ENCODE peak calls at places on chromosomes 4 and X, in eight cellular contexts. L is AG09309; M is foreskin keratinocyte; C is ACHN; E is body of pancreas; K is stimulated activated CD8-positive, alpha-beta memory T cell treated with anti-CD3 and anti-CD28 coated beads, Interleukin-2, amount 100 ng/mL, for 48 hours; D is NCI-H1105 treated with DMSO at 0.1 percent for 48 hours; Y is skeletal muscle cell. N is an unnamed sample.

GRCh38 chr4:7291372-7292135 is 99.2 kb downstream of the SORCS2 start:
- DNase-seq in L (no peak), M (peak; percentile 30), C (no peak), E (no peak), K (no peak), D (no peak), Y (no peak), N (no peak)

GRCh38 chr4:184848510-184848909 is 22.7 kb upstream of the ACSL1 start:
- DNase-seq in L (no peak), M (no peak), C (no peak), E (no peak), K (no peak), D (no peak), Y (no peak), N (no peak)

GRCh38 chr4:40865696-40866095 is 115.9 kb downstream of the NSUN7 start:
- DNase-seq in L (no peak), M (no peak), C (no peak), E (no peak), K (no peak), D (no peak), Y (no peak), N (no peak)

GRCh38 chrX:108131471-108131870 is 39.9 kb downstream of the ATG4A start:
- DNase-seq in L (no peak), M (peak; percentile 55), C (no peak), E (no peak), K (no peak), D (no peak), Y (no peak), N (no peak)

GRCh38 chr4:130675262-130675661 is 1579.3 kb downstream of the C4orf33 start:
- DNase-seq in L (no peak), M (no peak), C (no peak), E (no peak), K (no peak), D (no peak), Y (no peak), N (peak; percentile 53)

GRCh38 chr4:185865901-185866328 is 53.9 kb upstream of the SORBS2 start:
- DNase-seq in L (no peak), M (peak; percentile 57), C (no peak), E (peak; percentile 69), K (no peak), D (no peak), Y (no peak), N (peak; percentile 40)

GRCh38 chr4:185421366-185422124 is 4.2 kb downstream of the UFSP2 start:
- DNase-seq in L (peak; percentile 39), M (no peak), C (no peak), E (no peak), K (no peak), D (no peak), Y (peak; percentile 58), N (no peak)

GRCh38 chrX:16892504-16893362 is 22.6 kb upstream of the RBBP7 start:
- DNase-seq in L (peak; percentile 53), M (peak; percentile 47), C (peak; percentile 77), E (peak; percentile 78), K (no peak), D (peak; percentile 51), Y (no peak), N (peak; percentile 30)

GRCh38 chr4:126361287-126361686 is 1046.5 kb downstream of the FAT4 start:
- DNase-seq in L (no peak), M (no peak), C (no peak), E (no peak), K (no peak), D (no peak), Y (no peak), N (no peak)

GRCh38 chrX:11099465-11099864 is 11.7 kb upstream of the HCCS start:
- DNase-seq in L (no peak), M (no peak), C (no peak), E (no peak), K (no peak), D (no peak), Y (no peak), N (no peak)

GRCh38 chr4:142091085-142091513 is 454.7 kb downstream of the IL15 start:
- DNase-seq in L (peak; percentile 99), M (peak; percentile 66), C (peak; percentile 71), E (no peak), K (no peak), D (no peak), Y (peak; percentile 97), N (no peak)

GRCh38 chr4:39354178-39354503 is 12.0 kb downstream of the RFC1 start:
- DNase-seq in L (no peak), M (no peak), C (no peak), E (no peak), K (no peak), D (no peak), Y (no peak), N (no peak)

GRCh38 chr4:66169341-66169740 is 499.1 kb upstream of the EPHA5 start:
- DNase-seq in L (no peak), M (peak; percentile 11), C (peak; percentile 16), E (no peak), K (no peak), D (no peak), Y (no peak), N (no peak)

GRCh38 chrX:153864561-153865320 is 21.2 kb downstream of the L1CAM start:
- DNase-seq in L (no peak), M (no peak), C (no peak), E (no peak), K (no peak), D (no peak), Y (no peak), N (no peak)

GRCh38 chr4:54540931-54541330 is 116.8 kb upstream of the KIT start:
- DNase-seq in L (no peak), M (no peak), C (no peak), E (no peak), K (no peak), D (no peak), Y (no peak), N (no peak)

GRCh38 chrX:15744181-15744867 is 6.3 kb downstream of the CA5B start:
- DNase-seq in L (no peak), M (no peak), C (no peak), E (peak; percentile 75), K (no peak), D (no peak), Y (no peak), N (no peak)

GRCh38 chr4:159141193-159141592 is 38.3 kb downstream of the RAPGEF2 start:
- DNase-seq in L (no peak), M (no peak), C (no peak), E (no peak), K (no peak), D (no peak), Y (peak; percentile 9), N (no peak)

GRCh38 chrX:153420851-153421599 is 9.8 kb downstream of the ZFP92 start:
- DNase-seq in L (no peak), M (no peak), C (no peak), E (no peak), K (no peak), D (no peak), Y (no peak), N (no peak)

GRCh38 chr4:48588230-48588943 is 98.3 kb downstream of the ZAR1 start:
- DNase-seq in L (no peak), M (no peak), C (no peak), E (no peak), K (no peak), D (no peak), Y (no peak), N (no peak)

GRCh38 chr4:83362492-83363329 is 28.1 kb upstream of the HPSE start:
- DNase-seq in L (peak; percentile 17), M (no peak), C (peak; percentile 36), E (no peak), K (no peak), D (no peak), Y (no peak), N (peak; percentile 63)

GRCh38 chrX:2488621-2489285 is 12.0 kb downstream of the DHRSX start:
- DNase-seq in L (no peak), M (no peak), C (no peak), E (no peak), K (no peak), D (no peak), Y (no peak), N (no peak)

GRCh38 chr4:1631136-1631535 is 53.0 kb downstream of the FAM53A start:
- DNase-seq in L (no peak), M (no peak), C (no peak), E (no peak), K (no peak), D (no peak), Y (no peak), N (no peak)

GRCh38 chr4:37549003-37549402 is 137.2 kb downstream of the RELL1 start:
- DNase-seq in L (peak; percentile 34), M (peak; percentile 85), C (peak; percentile 94), E (no peak), K (no peak), D (peak; percentile 11), Y (peak; percentile 75), N (no peak)

GRCh38 chr4:76784237-76784636 is 113.7 kb downstream of the SOWAHB start:
- DNase-seq in L (no peak), M (no peak), C (peak; percentile 18), E (no peak), K (no peak), D (no peak), Y (no peak), N (no peak)

GRCh38 chr4:142203505-142203904 is 567.1 kb downstream of the IL15 start:
- DNase-seq in L (no peak), M (no peak), C (no peak), E (no peak), K (no peak), D (no peak), Y (no peak), N (no peak)

GRCh38 chr4:188305690-188306089 is 166.4 kb downstream of the TRIML1 start:
- DNase-seq in L (no peak), M (no peak), C (no peak), E (no peak), K (no peak), D (no peak), Y (no peak), N (no peak)

N was measured in DMS153.